ENCODE peak calls at places on chromosome 21, in four cellular contexts. M is GM23338, X is PC-3, C is psoas muscle. E is an unnamed sample.
A peak's percentile ranks its signal among the peaks of the same experiment; 100 is the strongest.

GRCh38 chr21:45615145-45615711 is 28.3 kb upstream of the PCBP3 start:
- DNase-seq in M (no peak), X (peak; percentile 41), C (no peak), E (no peak)

GRCh38 chr21:15617968-15618367 is 111.8 kb upstream of the USP25 start:
- DNase-seq in M (peak; percentile 46), X (peak; percentile 86), C (no peak), E (peak; percentile 44)

GRCh38 chr21:39182484-39183271 is 573 bp downstream of the PSMG1 start:
- DNase-seq in M (no peak), X (peak; percentile 25), C (no peak), E (no peak)

GRCh38 chr21:26954591-26955214 is 12.2 kb downstream of the ADAMTS5 start:
- DNase-seq in M (no peak), X (no peak), C (no peak), E (no peak)

GRCh38 chr21:9837946-9838801 is 683.2 kb upstream of the TPTE start:
- DNase-seq in M (no peak), X (peak; percentile 0), C (peak; percentile 53), E (no peak)

GRCh38 chr21:25772680-25773079 is 37.9 kb downstream of the GABPA start:
- DNase-seq in M (no peak), X (peak; percentile 11), C (no peak), E (no peak)

GRCh38 chr21:16330340-16331319 is 600.8 kb downstream of the USP25 start:
- DNase-seq in M (peak; percentile 81), X (peak; percentile 87), C (no peak), E (no peak)

GRCh38 chr21:46307625-46308024 is 16.0 kb downstream of the C21orf58 start:
- DNase-seq in M (no peak), X (peak; percentile 73), C (no peak), E (no peak)

GRCh38 chr21:25412090-25412489 is 195.2 kb downstream of the MRPL39 start:
- DNase-seq in M (no peak), X (no peak), C (no peak), E (no peak)

GRCh38 chr21:40681164-40681859 is 165.6 kb downstream of the DSCAM start:
- DNase-seq in M (no peak), X (no peak), C (no peak), E (no peak)

GRCh38 chr21:18743523-18743922 is 339.9 kb upstream of the TMPRSS15 start:
- DNase-seq in M (no peak), X (no peak), C (no peak), E (no peak)

GRCh38 chr21:15826908-15827601 is 97.3 kb downstream of the USP25 start:
- DNase-seq in M (no peak), X (no peak), C (peak; percentile 62), E (no peak)

GRCh38 chr21:46264690-46265144 is 20.7 kb downstream of the MCM3AP start:
- DNase-seq in M (peak; percentile 23), X (no peak), C (no peak), E (no peak)

GRCh38 chr21:43585924-43586411 is 73.3 kb downstream of the HSF2BP start:
- DNase-seq in M (peak; percentile 85), X (peak; percentile 100), C (no peak), E (peak; percentile 89)

GRCh38 chr21:25862596-25862995 is 127.8 kb downstream of the GABPA start:
- DNase-seq in M (peak; percentile 69), X (peak; percentile 74), C (no peak), E (no peak)

GRCh38 chr21:33031152-33031551 is 5.4 kb downstream of the OLIG2 start:
- DNase-seq in M (no peak), X (no peak), C (no peak), E (no peak)
- H3K27me3 ChIP-seq in M (peaks cover 100% of the 10 kb centered on the region), X (peaks cover 51% of the 10 kb centered on the region), C (peaks cover 85% of the 10 kb centered on the region), E (peaks cover 28% of the 10 kb centered on the region)

GRCh38 chr21:33127154-33127893 is 57.4 kb downstream of the OLIG1 start:
- DNase-seq in M (peak; percentile 91), X (peak; percentile 82), C (peak; percentile 80), E (peak; percentile 54)

GRCh38 chr21:33125981-33126380 is 56.0 kb downstream of the OLIG1 start:
- DNase-seq in M (no peak), X (no peak), C (no peak), E (no peak)

GRCh38 chr21:33128538-33128937 is 58.6 kb downstream of the OLIG1 start:
- DNase-seq in M (no peak), X (no peak), C (no peak), E (no peak)

GRCh38 chr21:33124879-33125278 is 54.9 kb downstream of the OLIG1 start:
- DNase-seq in M (no peak), X (no peak), C (no peak), E (no peak)

DNA sequence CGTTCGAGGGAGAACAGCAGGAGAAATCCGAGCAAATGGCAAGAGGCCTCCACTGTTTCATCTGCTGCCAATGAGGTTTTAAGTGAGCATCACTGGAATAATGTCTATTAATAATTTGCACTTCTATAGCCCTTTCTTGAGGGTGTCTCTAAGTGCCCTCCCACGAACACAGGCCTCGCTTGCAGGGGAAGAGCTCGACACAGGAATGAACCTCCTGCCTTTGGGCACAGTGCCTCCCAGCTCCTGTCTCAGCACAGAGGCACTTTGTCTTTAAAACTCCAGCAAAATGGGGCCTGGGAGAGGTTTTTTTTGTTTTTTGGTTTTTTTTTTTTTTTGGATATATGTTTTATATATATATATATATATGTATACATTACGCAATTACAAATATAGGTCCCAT is 56.6 kb downstream of the OLIG1 start:
- DNase-seq in M (no peak), X (no peak), C (no peak), E (no peak)
- H3K27me3 ChIP-seq in M (peaks cover 17% of the 10 kb centered on the region), X (peaks cover 81% of the 10 kb centered on the region), C (peaks cover 24% of the 10 kb centered on the region), E (peaks cover 23% of the 10 kb centered on the region)

GRCh38 chr21:36706482-36706852 is 7.6 kb downstream of the SIM2 start:
- DNase-seq in M (no peak), X (no peak), C (no peak), E (no peak)

GRCh38 chr21:36706951-36707762 is 8.2 kb downstream of the SIM2 start:
- DNase-seq in M (peak; percentile 64), X (no peak), C (no peak), E (no peak)

GRCh38 chr21:36708512-36709029 is 9.7 kb downstream of the SIM2 start:
- DNase-seq in M (peak; percentile 33), X (no peak), C (no peak), E (no peak)

GRCh38 chr21:36709030-36709867 is 10.3 kb downstream of the SIM2 start:
- DNase-seq in M (peak; percentile 41), X (no peak), C (no peak), E (no peak)

DNA sequence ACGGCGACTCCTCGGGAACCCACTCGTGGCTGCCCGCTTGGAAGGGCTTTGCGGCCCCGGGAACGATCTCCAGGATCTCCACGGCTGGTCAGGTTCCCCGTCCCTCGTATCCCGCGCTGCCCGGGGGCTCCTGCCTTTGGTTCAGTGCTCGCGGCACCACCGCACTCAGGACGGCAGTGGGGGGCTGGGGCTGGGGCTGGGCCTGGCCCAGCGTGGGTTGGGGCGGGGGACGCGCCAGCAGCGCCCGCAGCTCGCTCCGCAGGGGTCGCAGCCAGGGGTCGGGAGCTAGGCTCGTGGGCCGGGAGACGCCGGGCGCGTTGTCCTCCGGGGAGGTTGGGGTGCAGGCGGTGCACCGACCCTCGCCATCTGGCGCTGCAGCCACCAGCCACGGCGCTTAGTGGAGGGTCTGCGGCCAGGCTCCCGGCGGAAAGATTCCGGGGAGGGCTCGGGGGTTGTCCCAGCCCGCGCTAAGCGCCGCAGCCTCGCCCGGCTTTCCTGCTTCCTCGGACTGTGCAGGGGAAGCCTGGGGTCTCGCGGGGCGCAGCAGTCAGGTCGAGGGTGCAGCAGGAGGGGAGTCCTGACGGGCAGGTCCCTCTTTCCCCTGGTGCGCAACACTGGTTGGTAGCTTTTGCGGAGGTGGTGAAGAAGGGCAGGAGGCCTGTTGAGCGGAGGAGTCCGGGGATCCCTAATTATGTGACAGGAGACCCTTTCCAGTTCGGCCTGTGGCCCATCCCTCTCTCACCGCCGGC is 9.0 kb downstream of the SIM2 start:
- DNase-seq in M (peak; percentile 47), X (no peak), C (no peak), E (no peak)
- H3K27me3 ChIP-seq in M (peaks cover 100% of the 10 kb centered on the region), X (no peaks in the 10 kb centered on the region), C (peaks cover 100% of the 10 kb centered on the region), E (no peaks in the 10 kb centered on the region)

GRCh38 chr21:41764558-41765392 is 2.1 kb downstream of the RIPK4 start:
- DNase-seq in M (no peak), X (peak; percentile 40), C (no peak), E (no peak)

GRCh38 chr21:41766051-41766882 is 585 bp downstream of the RIPK4 start:
- DNase-seq in M (no peak), X (no peak), C (no peak), E (no peak)

GRCh38 chr21:41763996-41764395 is 2.9 kb downstream of the RIPK4 start:
- DNase-seq in M (no peak), X (no peak), C (no peak), E (no peak)

GRCh38 chr21:41766883-41767605 is at the start of gene RIPK4:
- DNase-seq in M (peak; percentile 91), X (peak; percentile 97), C (no peak), E (peak; percentile 56)

GRCh38 chr21:41765393-41765950 is 1.4 kb downstream of the RIPK4 start:
- DNase-seq in M (no peak), X (no peak), C (no peak), E (no peak)
- H3K27me3 ChIP-seq in M (peaks cover 96% of the 10 kb centered on the region), X (no peaks in the 10 kb centered on the region), C (peaks cover 98% of the 10 kb centered on the region), E (peaks cover 5% of the 10 kb centered on the region)

DNA sequence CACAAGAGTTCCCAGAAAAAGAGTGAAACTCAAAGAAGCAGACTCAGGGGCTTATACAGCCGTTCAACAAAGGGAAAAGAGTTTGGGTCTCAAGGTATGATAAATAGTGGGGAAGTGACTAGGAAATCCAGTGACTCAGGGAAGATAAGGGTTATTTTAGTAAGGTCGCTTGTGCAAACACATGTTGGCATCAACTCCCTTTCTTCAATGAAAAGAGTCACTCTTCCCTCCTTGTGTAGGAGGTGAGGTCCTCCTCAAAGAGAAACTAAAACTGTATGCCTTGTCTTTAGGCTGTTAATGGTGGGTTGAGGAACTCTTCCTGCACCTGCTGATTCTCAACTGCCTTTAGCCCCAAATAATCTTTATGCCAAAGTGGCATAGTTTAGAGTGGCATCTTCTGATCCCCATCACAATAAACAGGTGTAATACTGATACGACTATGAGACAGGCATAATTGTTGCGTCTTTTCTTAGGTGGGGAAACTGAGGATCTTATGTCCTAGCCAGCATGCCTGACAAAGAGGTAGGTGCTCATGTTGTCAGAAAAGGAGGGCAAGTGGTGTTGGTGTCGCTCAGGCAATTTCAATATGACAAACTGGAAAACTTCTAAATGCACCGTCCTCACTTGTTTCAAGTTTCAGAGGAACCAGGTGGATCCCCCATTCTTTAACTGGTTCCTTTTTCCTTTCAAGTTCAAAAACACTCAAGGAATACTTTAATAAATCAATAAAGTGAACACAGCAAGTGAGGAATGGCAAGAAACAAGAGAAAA is 294.1 kb upstream of the RUNX1 start:
- DNase-seq in M (no peak), X (peak; percentile 71), C (no peak), E (no peak)
- H3K27me3 ChIP-seq in M (no peaks in the 10 kb centered on the region), X (no peaks in the 10 kb centered on the region), C (no peaks in the 10 kb centered on the region), E (no peaks in the 10 kb centered on the region)

E was measured in MG63.